ENCODE peak calls at places on chromosome 11, in six cellular contexts. L is stomach; H is stimulated activated CD4-positive, alpha-beta T cell treated with anti-CD3 and anti-CD28 coated beads, Interleukin-1b, Interleukin-23, amount 100 ng/mL, for 24 hours; E is CD8-positive, alpha-beta T cell; T is cardiac fibroblast; A is B cell. K is an unnamed sample.

GRCh38 chr11:71501071-71501985 is 25.7 kb upstream of the KRTAP5-7 start:
- DNase-seq in T (no peak), H (no peak), A (no peak), E (no peak), L (peak; percentile 21), K (no peak)

GRCh38 chr11:112785104-112785503 is 176.1 kb upstream of the NCAM1 start:
- DNase-seq in L (no peak), E (no peak), T (peak; percentile 59), A (no peak), H (no peak), K (no peak)

GRCh38 chr11:95569207-95569606 is 220.4 kb downstream of the FAM76B start:
- DNase-seq in A (no peak), E (no peak), T (no peak), L (no peak), H (no peak), K (no peak)

GRCh38 chr11:27656320-27656719 is 43.9 kb downstream of the BDNF start:
- DNase-seq in E (no peak), L (no peak), H (no peak), T (no peak), A (no peak), K (no peak)

GRCh38 chr11:46309669-46310288 is 32.3 kb downstream of the CREB3L1 start:
- DNase-seq in A (no peak), H (no peak), E (no peak), T (no peak), L (no peak), K (no peak)

GRCh38 chr11:113888848-113889247 is 13.5 kb upstream of the USP28 start:
- DNase-seq in H (no peak), A (no peak), L (no peak), T (no peak), E (no peak), K (no peak)

GRCh38 chr11:35170503-35170902 is 31.5 kb downstream of the CD44 start:
- DNase-seq in E (no peak), A (no peak), T (no peak), H (no peak), L (no peak), K (no peak)

GRCh38 chr11:121347805-121348204 is 55.2 kb downstream of the SC5D start:
- DNase-seq in E (no peak), H (no peak), A (no peak), T (no peak), L (no peak), K (no peak)

GRCh38 chr11:99325807-99326206 is 305.1 kb downstream of the CNTN5 start:
- DNase-seq in A (no peak), H (no peak), T (peak; percentile 97), E (no peak), L (no peak), K (no peak)

GRCh38 chr11:64868904-64869570 is 9.4 kb downstream of the EHD1 start:
- DNase-seq in L (no peak), T (peak; percentile 96), A (no peak), H (no peak), E (peak; percentile 51), K (peak; percentile 47)

GRCh38 chr11:119415966-119416365 is 7.0 kb downstream of the THY1 start:
- DNase-seq in H (no peak), L (no peak), A (no peak), E (no peak), T (no peak), K (no peak)

GRCh38 chr11:17368551-17368950 is 17.0 kb downstream of the NCR3LG1 start:
- DNase-seq in A (no peak), L (no peak), T (no peak), E (no peak), H (no peak), K (no peak)

GRCh38 chr11:57430946-57431345 is 4.0 kb upstream of the SLC43A3 start:
- DNase-seq in H (no peak), T (no peak), E (no peak), A (no peak), L (no peak), K (no peak)

GRCh38 chr11:83477772-83478171 is 191.6 kb upstream of the CCDC90B start:
- DNase-seq in E (no peak), H (no peak), L (no peak), T (no peak), A (no peak), K (no peak)

K was measured in effector CD4-positive, alpha-beta T cell.